ENCODE peak calls at places on chromosomes 11 and 22, in five cellular contexts. One of them, this sample, is unnamed.

GRCh38 chr11:7964873-7965272 is 374 bp downstream of the NLRP10 start:
- DNase-seq in nephron progenitor cell: no peak
- DNase-seq in EL: peak
- DNase-seq in CD8-positive, alpha-beta T cell: no peak
- DNase-seq in stimulated activated CD8-positive, alpha-beta memory T cell treated with anti-CD3 and anti-CD28 coated beads, Interleukin-7, amount 100 ng/mL, for 24 hours: no peak
- DNase-seq in this sample: no peak

GRCh38 chr22:37427128-37427710 is at the start of gene ELFN2:
- DNase-seq in nephron progenitor cell: peak
- DNase-seq in EL: peak
- DNase-seq in CD8-positive, alpha-beta T cell: no peak
- DNase-seq in stimulated activated CD8-positive, alpha-beta memory T cell treated with anti-CD3 and anti-CD28 coated beads, Interleukin-7, amount 100 ng/mL, for 24 hours: no peak
- DNase-seq in this sample: no peak

GRCh38 chr22:21015051-21016006 is at the start of gene P2RX6:
- DNase-seq in nephron progenitor cell: no peak
- DNase-seq in EL: no peak
- DNase-seq in CD8-positive, alpha-beta T cell: no peak
- DNase-seq in stimulated activated CD8-positive, alpha-beta memory T cell treated with anti-CD3 and anti-CD28 coated beads, Interleukin-7, amount 100 ng/mL, for 24 hours: no peak
- DNase-seq in this sample: no peak

GRCh38 chr11:76237041-76237649 is 30.8 kb upstream of the WNT11 start:
- DNase-seq in nephron progenitor cell: no peak
- DNase-seq in EL: peak
- DNase-seq in CD8-positive, alpha-beta T cell: no peak
- DNase-seq in stimulated activated CD8-positive, alpha-beta memory T cell treated with anti-CD3 and anti-CD28 coated beads, Interleukin-7, amount 100 ng/mL, for 24 hours: no peak
- DNase-seq in this sample: no peak

GRCh38 chr11:120340529-120340928 is 4.3 kb downstream of the ARHGEF12 start:
- DNase-seq in nephron progenitor cell: no peak
- DNase-seq in EL: no peak
- DNase-seq in CD8-positive, alpha-beta T cell: no peak
- DNase-seq in stimulated activated CD8-positive, alpha-beta memory T cell treated with anti-CD3 and anti-CD28 coated beads, Interleukin-7, amount 100 ng/mL, for 24 hours: no peak
- DNase-seq in this sample: no peak

GRCh38 chr22:39092111-39092867 is 4.8 kb upstream of the APOBEC3H start:
- DNase-seq in nephron progenitor cell: no peak
- DNase-seq in EL: no peak
- DNase-seq in CD8-positive, alpha-beta T cell: no peak
- DNase-seq in stimulated activated CD8-positive, alpha-beta memory T cell treated with anti-CD3 and anti-CD28 coated beads, Interleukin-7, amount 100 ng/mL, for 24 hours: no peak
- DNase-seq in this sample: no peak

GRCh38 chr11:95068549-95068948 is 1.8 kb downstream of the SRSF8 start:
- DNase-seq in nephron progenitor cell: peak
- DNase-seq in EL: peak
- DNase-seq in CD8-positive, alpha-beta T cell: peak
- DNase-seq in stimulated activated CD8-positive, alpha-beta memory T cell treated with anti-CD3 and anti-CD28 coated beads, Interleukin-7, amount 100 ng/mL, for 24 hours: peak
- DNase-seq in this sample: peak

GRCh38 chr11:3123761-3124733 is 41.1 kb downstream of the OSBPL5 start:
- DNase-seq in nephron progenitor cell: no peak
- DNase-seq in EL: peak
- DNase-seq in CD8-positive, alpha-beta T cell: no peak
- DNase-seq in stimulated activated CD8-positive, alpha-beta memory T cell treated with anti-CD3 and anti-CD28 coated beads, Interleukin-7, amount 100 ng/mL, for 24 hours: no peak
- DNase-seq in this sample: peak

GRCh38 chr22:23804781-23805291 is 18.1 kb downstream of the SMARCB1 start:
- DNase-seq in nephron progenitor cell: no peak
- DNase-seq in EL: no peak
- DNase-seq in CD8-positive, alpha-beta T cell: no peak
- DNase-seq in stimulated activated CD8-positive, alpha-beta memory T cell treated with anti-CD3 and anti-CD28 coated beads, Interleukin-7, amount 100 ng/mL, for 24 hours: no peak
- DNase-seq in this sample: no peak

GRCh38 chr22:48185656-48186055 is 1423.2 kb downstream of the TBC1D22A start:
- DNase-seq in nephron progenitor cell: no peak
- DNase-seq in EL: no peak
- DNase-seq in CD8-positive, alpha-beta T cell: no peak
- DNase-seq in stimulated activated CD8-positive, alpha-beta memory T cell treated with anti-CD3 and anti-CD28 coated beads, Interleukin-7, amount 100 ng/mL, for 24 hours: no peak
- DNase-seq in this sample: no peak

GRCh38 chr22:40567626-40568328 is 68.7 kb downstream of the MRTFA start:
- DNase-seq in nephron progenitor cell: no peak
- DNase-seq in EL: no peak
- DNase-seq in CD8-positive, alpha-beta T cell: no peak
- DNase-seq in stimulated activated CD8-positive, alpha-beta memory T cell treated with anti-CD3 and anti-CD28 coated beads, Interleukin-7, amount 100 ng/mL, for 24 hours: no peak
- DNase-seq in this sample: no peak

GRCh38 chr11:95147364-95147905 is 57.8 kb downstream of the ENDOD1 start:
- DNase-seq in nephron progenitor cell: no peak
- DNase-seq in EL: peak
- DNase-seq in CD8-positive, alpha-beta T cell: no peak
- DNase-seq in stimulated activated CD8-positive, alpha-beta memory T cell treated with anti-CD3 and anti-CD28 coated beads, Interleukin-7, amount 100 ng/mL, for 24 hours: no peak
- DNase-seq in this sample: no peak